ENCODE peak calls at places on chromosomes 1 and 21, in ten cellular contexts. C, O, F, D, T, Y, X, U, S and A are unnamed samples. For H3K9me3, the result is how much of the 10 kb centered on the place peaks cover.

GRCh38 chr21:32186843-32187242 is 92.0 kb downstream of the MIS18A start:
- DNase-seq in C (no peak), Y (no peak), D (no peak), X (no peak), T (no peak), S (peak), U (no peak), F (no peak), O (no peak), A (no peak)

GRCh38 chr1:54883349-54884102 is 3.5 kb downstream of the DHCR24 start:
- DNase-seq in X (no peak), S (no peak), O (no peak), T (no peak), Y (no peak), D (no peak), U (no peak), F (no peak), C (no peak), A (peak)

GRCh38 chr1:232123775-232124659 is 497.4 kb downstream of the DISC1 start:
- DNase-seq in F (no peak), O (no peak), T (no peak), C (no peak), Y (no peak), U (no peak), X (no peak), D (no peak), S (no peak), A (no peak)

GRCh38 chr1:151156515-151156819 is at the start of gene TNFAIP8L2:
- DNase-seq in D (no peak), X (peak), S (no peak), T (peak), C (no peak), O (peak), Y (peak), F (no peak), U (peak), A (no peak)

GRCh38 chr1:228411121-228411520 is 4.5 kb upstream of the TRIM11 start:
- DNase-seq in Y (no peak), F (no peak), C (no peak), X (no peak), S (no peak), U (no peak), D (no peak), T (no peak), O (no peak), A (no peak)

GRCh38 chr1:1080122-1080753 is 6.1 kb upstream of the RNF223 start:
- DNase-seq in T (peak), O (peak), C (peak), U (peak), D (no peak), Y (peak), F (peak), S (no peak), X (no peak), A (no peak)

GRCh38 chr1:175220853-175221547 is 28.4 kb upstream of the KIAA0040 start:
- DNase-seq in X (no peak), S (peak), C (no peak), T (no peak), U (no peak), D (no peak), O (no peak), F (no peak), Y (no peak), A (no peak)

GRCh38 chr1:191892716-191893115 is 265.5 kb upstream of the RGS18 start:
- DNase-seq in F (no peak), S (no peak), T (no peak), C (no peak), X (no peak), D (no peak), O (no peak), Y (no peak), U (no peak), A (no peak)

GRCh38 chr1:101167891-101168290 is 68.9 kb upstream of the S1PR1 start:
- DNase-seq in U (no peak), Y (no peak), S (no peak), F (no peak), O (no peak), T (no peak), X (no peak), D (no peak), C (no peak), A (no peak)

GRCh38 chr1:67896826-67897225 is 63.6 kb upstream of the GNG12 start:
- DNase-seq in D (no peak), Y (peak), S (no peak), C (no peak), T (no peak), O (no peak), U (no peak), X (no peak), F (no peak), A (no peak)

GRCh38 chr1:241485554-241485992 is 34.0 kb downstream of the FH start:
- DNase-seq in Y (peak), S (no peak), T (no peak), D (no peak), C (peak), X (peak), O (no peak), U (no peak), F (no peak), A (no peak)

GRCh38 chr1:218394416-218394815 is 49.3 kb downstream of the TGFB2 start:
- DNase-seq in F (no peak), U (no peak), S (no peak), Y (no peak), X (no peak), T (no peak), C (no peak), O (no peak), D (peak), A (no peak)

GRCh38 chr1:227449051-227449450 is 114.3 kb upstream of the ZNF678 start:
- DNase-seq in F (no peak), D (no peak), Y (peak), X (no peak), S (no peak), C (no peak), O (no peak), T (no peak), U (no peak), A (no peak)

GRCh38 chr1:42682739-42683529 is 716 bp downstream of the YBX1 start:
- DNase-seq in O (peak), X (no peak), U (peak), C (peak), D (peak), S (peak), Y (peak), T (peak), F (peak), A (peak)

GRCh38 chr1:6222644-6223043 is 13.1 kb downstream of the ICMT start:
- DNase-seq in F (no peak), S (no peak), D (no peak), T (no peak), U (peak), C (no peak), O (no peak), Y (no peak), X (no peak), A (peak)

GRCh38 chr1:25889470-25889869 is 14.0 kb upstream of the PAQR7 start:
- DNase-seq in X (no peak), O (no peak), T (peak), F (peak), S (no peak), C (no peak), D (no peak), U (no peak), Y (peak), A (no peak)

GRCh38 chr1:217062566-217062965 is 339.3 kb upstream of the ESRRG start:
- DNase-seq in S (no peak), T (no peak), D (no peak), O (no peak), X (no peak), U (no peak), Y (no peak), F (no peak), C (no peak), A (no peak)

GRCh38 chr1:205444931-205445652 is 10.8 kb downstream of the BLACAT1 start:
- DNase-seq in O (peak), Y (peak), T (peak), X (no peak), D (no peak), S (no peak), C (no peak), U (peak), F (peak), A (no peak)

GRCh38 chr1:37663426-37664000 is 28.8 kb upstream of the CDCA8 start:
- DNase-seq in F (no peak), O (no peak), X (no peak), C (no peak), D (no peak), T (no peak), Y (no peak), U (no peak), S (no peak), A (no peak)

GRCh38 chr1:98342556-98342955 is 319.0 kb upstream of the SNX7 start:
- DNase-seq in O (no peak), U (no peak), S (no peak), X (no peak), T (no peak), D (no peak), F (no peak), C (no peak), Y (no peak), A (no peak)

GRCh38 chr1:210251680-210252490 is 19.3 kb downstream of the SERTAD4 start:
- DNase-seq in X (no peak), D (peak), F (no peak), S (no peak), U (peak), Y (no peak), C (no peak), T (no peak), O (peak), A (no peak)

GRCh38 chr21:31660134-31660565 is 657 bp downstream of the SOD1 start:
- DNase-seq in U (peak), F (peak), D (peak), Y (no peak), X (no peak), C (peak), S (no peak), O (no peak), T (no peak), A (no peak)

GRCh38 chr1:237287876-237288517 is 246.0 kb downstream of the RYR2 start:
- DNase-seq in F (no peak), T (no peak), C (no peak), D (no peak), S (no peak), Y (no peak), O (no peak), X (no peak), U (no peak), A (no peak)

GRCh38 chr1:37724575-37724974 is 32.3 kb downstream of the CDCA8 start:
- DNase-seq in O (no peak), X (no peak), U (no peak), F (no peak), C (no peak), T (no peak), D (no peak), S (no peak), Y (no peak), A (no peak)

GRCh38 chr21:35019631-35020032 is 29.5 kb downstream of the RUNX1 start:
- DNase-seq in X (no peak), S (no peak), O (peak), F (no peak), C (peak), T (no peak), D (no peak), Y (no peak), U (peak), A (no peak)

GRCh38 chr1:228453022-228453560 is 34.1 kb upstream of the RNF187 start:
- DNase-seq in T (peak), X (no peak), Y (no peak), D (no peak), S (no peak), F (no peak), O (no peak), U (no peak), C (no peak), A (no peak)

GRCh38 chr1:235648954-235649721 is 446 bp downstream of the GNG4 start:
- DNase-seq in S (peak), F (peak), T (peak), X (no peak), Y (no peak), U (peak), O (peak), C (no peak), D (no peak), A (no peak)

GRCh38 chr1:147769107-147769506 is 8.7 kb upstream of the GJA5 start:
- DNase-seq in D (no peak), U (no peak), X (no peak), T (no peak), F (no peak), S (no peak), O (no peak), C (no peak), Y (no peak), A (no peak)

GRCh38 chr1:92929461-92929860 is 31.8 kb downstream of the DIPK1A start:
- DNase-seq in T (no peak), U (no peak), D (no peak), C (no peak), X (no peak), O (no peak), Y (no peak), S (no peak), F (no peak), A (no peak)

GRCh38 chr1:167294528-167294927 is 73.8 kb downstream of the POU2F1 start:
- DNase-seq in U (no peak), O (no peak), S (no peak), F (no peak), X (no peak), C (no peak), Y (no peak), D (no peak), T (no peak), A (no peak)

DNA sequence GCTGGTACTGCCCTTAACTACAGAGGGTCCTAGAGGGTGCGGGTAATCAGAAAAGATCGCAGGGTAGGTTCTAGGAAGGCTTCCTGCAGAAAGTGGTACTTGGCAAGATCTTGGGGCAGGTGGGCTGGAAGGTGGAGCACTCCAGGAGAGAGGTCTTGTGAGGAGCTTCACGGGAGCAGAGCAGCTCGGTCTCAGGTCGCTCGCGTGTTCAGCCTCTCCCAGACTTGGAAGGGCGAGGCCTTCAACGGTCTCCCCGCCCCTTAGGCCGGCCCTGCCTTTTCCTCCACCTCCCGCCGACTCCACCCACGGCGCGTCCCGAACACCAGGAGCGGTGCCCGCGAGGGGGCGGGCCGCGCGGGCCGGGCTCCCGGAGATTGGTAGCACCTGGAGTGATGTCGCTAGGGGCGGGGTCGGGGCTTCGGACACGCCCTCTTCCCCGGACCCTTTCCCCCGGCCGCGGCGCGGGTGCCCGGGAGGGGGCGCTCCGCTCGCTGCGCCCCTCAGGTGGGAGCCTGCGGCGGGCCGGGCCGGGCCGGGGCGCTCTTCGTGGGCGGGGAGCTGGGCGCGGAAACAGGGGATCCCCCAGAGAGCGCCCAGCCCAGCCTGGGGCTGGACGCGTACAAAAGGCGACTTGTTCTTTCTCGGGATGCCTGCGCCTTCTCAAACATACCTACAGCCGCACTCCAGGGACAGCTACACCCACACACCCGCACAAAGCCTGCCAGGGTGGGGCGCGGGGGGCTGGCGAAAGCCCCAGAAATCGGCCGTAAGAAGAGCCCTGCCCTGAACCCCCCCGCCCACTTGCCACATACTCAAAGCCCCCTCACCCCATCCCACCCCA is 35.5 kb downstream of the AHDC1 start:
- DNase-seq in T (peak), D (peak), Y (peak), S (peak), X (peak), C (peak), F (peak), O (peak), U (peak), A (peak)
- TF ChIP-seq POLR2A in T (peak), D (no peak), Y (no peak), S (no peak), X (no peak), C (peak), F (no peak), O (no peak), U (peak), A (peak)

GRCh38 chr1:246925997-246926626 is 5.6 kb downstream of the AHCTF1 start:
- DNase-seq in U (no peak), C (no peak), Y (no peak), S (no peak), O (no peak), D (no peak), F (no peak), T (no peak), X (no peak), A (no peak)
- H3K9me3 ChIP-seq in U (under half), C (under half), Y (under half), S (under half), O (under half), D (under half), F (under half), T (under half), X (under half), A (under half)

DNA sequence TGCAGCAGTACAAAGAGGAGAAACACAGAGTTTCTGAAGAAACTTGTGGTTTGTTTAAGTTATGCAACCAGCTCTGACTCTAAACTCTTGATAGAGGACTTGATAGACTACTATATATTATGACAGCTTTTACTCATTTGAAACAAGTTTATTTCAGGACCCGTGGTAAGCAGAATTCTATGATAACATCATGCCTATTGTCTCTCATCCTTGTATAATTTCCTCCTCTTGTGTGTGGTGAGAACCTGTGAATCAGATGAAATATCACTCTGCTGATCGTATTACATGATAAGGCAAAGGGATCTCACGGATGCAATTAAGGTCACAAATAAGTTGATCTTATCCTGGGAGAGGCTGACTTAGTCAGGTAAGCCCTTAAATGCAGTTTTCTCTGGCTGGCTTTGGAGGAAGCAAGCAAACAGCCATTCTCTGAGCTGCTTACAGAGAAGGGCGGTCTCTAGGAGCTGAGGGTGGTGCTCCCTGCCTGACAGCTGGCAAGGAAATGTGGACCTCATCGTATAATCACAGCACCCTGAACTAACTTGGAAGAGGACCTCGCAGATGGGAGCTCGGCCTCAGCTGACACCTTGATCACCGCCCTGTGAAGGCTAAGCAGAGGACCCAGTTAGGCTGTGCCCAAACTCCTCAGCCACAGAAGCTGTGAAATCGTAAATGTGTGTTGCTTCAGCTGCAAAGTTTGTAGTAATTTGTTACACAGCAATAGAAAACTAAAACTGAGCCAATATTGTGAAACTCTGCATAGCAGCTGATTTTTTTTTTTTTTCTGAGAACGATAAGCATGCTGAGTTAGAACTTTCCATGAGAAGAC is 151.1 kb upstream of the DPT start:
- DNase-seq in O (no peak), D (no peak), F (peak), T (peak), U (peak), C (no peak), S (no peak), X (no peak), Y (no peak), A (no peak)
- TF ChIP-seq EP300 in O (no peak), D (no peak), F (no peak), T (no peak), U (no peak), C (no peak), S (no peak), X (no peak), Y (no peak), A (no peak)

DNA sequence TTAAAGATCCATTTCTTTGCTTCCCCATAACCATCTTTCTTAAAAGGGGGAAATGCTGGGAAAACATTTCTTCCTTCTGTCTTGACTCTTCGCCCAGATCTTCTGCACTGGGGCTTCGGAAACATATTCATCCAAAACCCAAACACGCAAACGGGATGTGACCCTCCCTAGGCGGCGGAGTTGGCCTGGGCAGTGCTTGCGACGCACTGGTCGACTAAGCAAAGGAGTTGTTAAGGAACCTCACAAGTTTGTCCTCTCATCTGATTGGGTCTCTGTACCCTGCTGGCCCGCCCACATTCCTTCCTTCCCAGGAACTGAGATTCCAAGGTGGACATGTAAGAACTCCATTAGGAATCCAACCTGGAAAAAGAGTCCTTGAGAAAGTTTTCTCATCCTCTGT is 2.5 kb downstream of the ADAMTS5 start:
- DNase-seq in O (peak), F (peak), U (peak), T (peak), S (no peak), D (peak), X (no peak), C (no peak), Y (no peak), A (no peak)
- TF ChIP-seq POLR2A in O (no peak), F (peak), U (peak), T (peak), S (no peak), D (peak), X (no peak), C (no peak), Y (no peak), A (no peak)

GRCh38 chr1:114331936-114332335 is 178.3 kb upstream of the SYT6 start:
- DNase-seq in T (no peak), U (no peak), D (no peak), C (no peak), F (no peak), O (no peak), Y (no peak), X (no peak), S (no peak), A (no peak)

GRCh38 chr1:114336360-114336759 is 174.6 kb downstream of the TRIM33 start:
- DNase-seq in X (no peak), T (no peak), U (no peak), F (no peak), Y (no peak), D (no peak), S (peak), O (no peak), C (no peak), A (no peak)

GRCh38 chr1:114334297-114334696 is 176.7 kb downstream of the TRIM33 start:
- DNase-seq in T (no peak), U (no peak), X (no peak), C (no peak), F (no peak), O (no peak), D (no peak), Y (no peak), S (peak), A (no peak)

GRCh38 chr1:114335273-114335672 is 175.7 kb downstream of the TRIM33 start:
- DNase-seq in D (no peak), Y (no peak), O (no peak), T (no peak), X (no peak), U (no peak), S (peak), C (no peak), F (no peak), A (no peak)

GRCh38 chr1:114333670-114334069 is 177.3 kb downstream of the TRIM33 start:
- DNase-seq in D (no peak), F (no peak), O (no peak), U (no peak), S (no peak), T (no peak), Y (no peak), X (no peak), C (no peak), A (no peak)
- H3K9me3 ChIP-seq in D (under half), F (under half), O (under half), U (under half), S (under half), T (under half), Y (under half), X (under half), C (under half), A (under half)